ENCODE peak calls at places on chromosome 17, in ten cellular contexts. W is activated CD8-positive, alpha-beta memory T cell treated with anti-CD3 and anti-CD28 coated beads for 1 hour; X is body of pancreas; D is T-helper 1 cell; H is HuH-7.5; A is fibroblast of pulmonary artery; B is heart left ventricle; O is stimulated activated CD8-positive, alpha-beta memory T cell treated with anti-CD3 and anti-CD28 coated beads, Interleukin-12 subunit alpha, Interleukin-12 subunit beta, amount 100 ng/mL, for 1 hour; Q is hippocampal formation; L is activated T-cell treated with anti-CD3 and anti-CD28 coated beads, Interleukin-2, amount 50 U/mL, for 72 hours. V is an unnamed sample.

GRCh38 chr17:83182620-83183063 is 103.2 kb downstream of the METRNL start:
- DNase-seq in W (no peak), X (no peak), D (no peak), H (no peak), A (no peak), B (peak), O (no peak), Q (no peak), L (no peak), V (no peak)

GRCh38 chr17:42796066-42796758 is 2.3 kb downstream of the COA3 start:
- DNase-seq in W (no peak), X (no peak), D (no peak), H (no peak), A (no peak), B (no peak), O (no peak), Q (no peak), L (no peak), V (no peak)

GRCh38 chr17:37792787-37793186 is 47.9 kb upstream of the HNF1B start:
- DNase-seq in W (no peak), X (no peak), D (no peak), H (no peak), A (peak), B (no peak), O (no peak), Q (no peak), L (no peak), V (no peak)

GRCh38 chr17:39963826-39964225 is 1.0 kb downstream of the GSDMA start:
- DNase-seq in W (peak), X (no peak), D (no peak), H (no peak), A (no peak), B (no peak), O (peak), Q (no peak), L (peak), V (no peak)

GRCh38 chr17:75181608-75182318 is 996 bp downstream of the SUMO2 start:
- DNase-seq in W (no peak), X (no peak), D (peak), H (no peak), A (no peak), B (no peak), O (peak), Q (no peak), L (peak), V (no peak)

GRCh38 chr17:57948169-57948554 is 7.0 kb downstream of the CUEDC1 start:
- DNase-seq in W (no peak), X (no peak), D (no peak), H (no peak), A (no peak), B (no peak), O (no peak), Q (no peak), L (no peak), V (no peak)

GRCh38 chr17:61505846-61506627 is 53.8 kb downstream of the TBX4 start:
- DNase-seq in W (no peak), X (no peak), D (no peak), H (no peak), A (no peak), B (no peak), O (no peak), Q (no peak), L (no peak), V (no peak)

GRCh38 chr17:38898812-38899348 is 26.5 kb upstream of the LASP1NB start:
- DNase-seq in W (peak), X (no peak), D (peak), H (no peak), A (peak), B (peak), O (peak), Q (no peak), L (peak), V (no peak)